ENCODE peak calls at places on chromosomes 5 and 9, in nine cellular contexts. W, K, G, Y, L, V, A, B and Q are unnamed samples.

GRCh38 chr5:91186101-91186500 is 197.0 kb downstream of the ARRDC3 start:
- DNase-seq in W (no peak), K (no peak), G (no peak), Y (no peak), L (no peak), V (no peak), A (no peak), B (no peak), Q (no peak)

GRCh38 chr5:73814234-73814846 is 188.3 kb downstream of the ARHGEF28 start:
- DNase-seq in W (no peak), K (no peak), G (no peak), Y (no peak), L (no peak), V (no peak), A (no peak), B (no peak), Q (no peak)

GRCh38 chr5:174799146-174799545 is 74.8 kb downstream of the MSX2 start:
- DNase-seq in W (no peak), K (no peak), G (peak), Y (no peak), L (no peak), V (peak), A (no peak), B (peak), Q (no peak)

GRCh38 chr9:95796029-95796428 is 79.5 kb upstream of the ERCC6L2 start:
- DNase-seq in W (no peak), K (no peak), G (peak), Y (no peak), L (no peak), V (no peak), A (no peak), B (no peak), Q (no peak)

GRCh38 chr5:149666212-149666852 is 63.8 kb upstream of the PPARGC1B start:
- DNase-seq in W (no peak), K (peak), G (no peak), Y (peak), L (no peak), V (peak), A (no peak), B (peak), Q (no peak)

GRCh38 chr5:13783731-13784130 is 160.8 kb downstream of the DNAH5 start:
- DNase-seq in W (no peak), K (no peak), G (no peak), Y (no peak), L (no peak), V (no peak), A (no peak), B (peak), Q (no peak)

GRCh38 chr9:89811356-89811755 is 206.5 kb downstream of the GADD45G start:
- DNase-seq in W (no peak), K (no peak), G (no peak), Y (no peak), L (no peak), V (no peak), A (no peak), B (no peak), Q (no peak)

GRCh38 chr5:165996484-165996883 is 2295.0 kb upstream of the WWC1 start:
- DNase-seq in W (no peak), K (no peak), G (no peak), Y (no peak), L (no peak), V (peak), A (no peak), B (no peak), Q (no peak)

GRCh38 chr5:76144892-76145291 is 61.7 kb downstream of the SV2C start:
- DNase-seq in W (no peak), K (no peak), G (no peak), Y (no peak), L (no peak), V (no peak), A (no peak), B (no peak), Q (no peak)

GRCh38 chr5:43602456-43602817 is 543 bp upstream of the NNT start:
- DNase-seq in W (no peak), K (peak), G (peak), Y (peak), L (no peak), V (peak), A (no peak), B (peak), Q (peak)

GRCh38 chr5:139246394-139246793 is 47.1 kb upstream of the MATR3 start:
- DNase-seq in W (peak), K (peak), G (no peak), Y (peak), L (no peak), V (peak), A (no peak), B (peak), Q (no peak)

GRCh38 chr9:16319646-16320045 is 550.8 kb downstream of the BNC2 start:
- DNase-seq in W (no peak), K (no peak), G (no peak), Y (no peak), L (no peak), V (no peak), A (no peak), B (no peak), Q (no peak)

GRCh38 chr9:137429974-137430722 is 7.0 kb downstream of the NOXA1 start:
- DNase-seq in W (no peak), K (no peak), G (no peak), Y (no peak), L (no peak), V (peak), A (no peak), B (no peak), Q (no peak)

GRCh38 chr9:135718616-135719015 is 16.6 kb downstream of the KCNT1 start:
- DNase-seq in W (no peak), K (peak), G (no peak), Y (peak), L (no peak), V (peak), A (no peak), B (peak), Q (peak)